ENCODE peak calls at places on chromosomes 12 and 14, in nine cellular contexts. N, T, A, H, I, J, B, C and U are unnamed samples.

GRCh38 chr14:103109789-103110415 is 13.4 kb upstream of the TNFAIP2 start:
- DNase-seq in J (peak; percentile 90), N (peak; percentile 86), B (peak; percentile 98), H (peak; percentile 81), C (no peak), T (no peak), A (no peak), I (peak; percentile 71), U (peak; percentile 62)

GRCh38 chr14:84003316-84003715 is 1526.6 kb upstream of the FLRT2 start:
- DNase-seq in I (no peak), A (no peak), T (no peak), C (no peak), H (no peak), N (no peak), J (no peak), B (no peak), U (no peak)

GRCh38 chr14:91084516-91084915 is 24.1 kb upstream of the RPS6KA5 start:
- DNase-seq in I (no peak), A (no peak), T (no peak), H (no peak), C (no peak), B (no peak), J (no peak), N (no peak), U (no peak)

GRCh38 chr12:48882325-48882687 is 16.6 kb upstream of the RND1 start:
- DNase-seq in N (no peak), B (peak; percentile 60), I (peak; percentile 72), H (no peak), T (no peak), C (peak; percentile 56), J (peak; percentile 66), A (no peak), U (no peak)

GRCh38 chr12:88266851-88267360 is 124.8 kb downstream of the TMTC3 start:
- DNase-seq in T (no peak), H (peak; percentile 32), N (no peak), J (no peak), A (no peak), B (peak; percentile 1), I (peak; percentile 33), C (no peak), U (no peak)

GRCh38 chr12:618626-619025 is 44.6 kb downstream of the NINJ2 start:
- DNase-seq in I (no peak), H (no peak), J (no peak), B (no peak), A (no peak), C (no peak), N (no peak), T (no peak), U (no peak)

GRCh38 chr14:55446833-55447232 is 6.4 kb upstream of the TBPL2 start:
- DNase-seq in B (peak; percentile 88), J (peak; percentile 97), H (peak; percentile 92), A (no peak), C (no peak), I (peak; percentile 90), N (peak; percentile 79), T (no peak), U (peak; percentile 83)

GRCh38 chr14:85235868-85236267 is 294.1 kb upstream of the FLRT2 start:
- DNase-seq in H (no peak), N (no peak), I (no peak), B (no peak), C (no peak), T (no peak), J (no peak), A (no peak), U (no peak)

GRCh38 chr12:45833401-45833800 is 103.9 kb downstream of the ARID2 start:
- DNase-seq in C (no peak), H (no peak), J (no peak), A (no peak), B (no peak), N (no peak), T (no peak), I (peak; percentile 12), U (no peak)

GRCh38 chr12:123131291-123131831 is 19.5 kb downstream of the PITPNM2 start:
- DNase-seq in A (no peak), N (no peak), T (no peak), J (no peak), H (no peak), C (no peak), I (peak; percentile 47), B (no peak), U (no peak)

GRCh38 chr14:93033983-93034670 is 81.6 kb downstream of the ITPK1 start:
- DNase-seq in A (no peak), T (no peak), J (no peak), I (peak; percentile 25), N (no peak), H (no peak), B (peak; percentile 89), C (no peak), U (no peak)
- TF ChIP-seq CTCF in A (peak; percentile 36), T (no peak), J (peak; percentile 34), I (peak; percentile 54), N (peak; percentile 54), H (peak; percentile 35), B (peak; percentile 51), C (no peak), U (peak; percentile 77)

DNA sequence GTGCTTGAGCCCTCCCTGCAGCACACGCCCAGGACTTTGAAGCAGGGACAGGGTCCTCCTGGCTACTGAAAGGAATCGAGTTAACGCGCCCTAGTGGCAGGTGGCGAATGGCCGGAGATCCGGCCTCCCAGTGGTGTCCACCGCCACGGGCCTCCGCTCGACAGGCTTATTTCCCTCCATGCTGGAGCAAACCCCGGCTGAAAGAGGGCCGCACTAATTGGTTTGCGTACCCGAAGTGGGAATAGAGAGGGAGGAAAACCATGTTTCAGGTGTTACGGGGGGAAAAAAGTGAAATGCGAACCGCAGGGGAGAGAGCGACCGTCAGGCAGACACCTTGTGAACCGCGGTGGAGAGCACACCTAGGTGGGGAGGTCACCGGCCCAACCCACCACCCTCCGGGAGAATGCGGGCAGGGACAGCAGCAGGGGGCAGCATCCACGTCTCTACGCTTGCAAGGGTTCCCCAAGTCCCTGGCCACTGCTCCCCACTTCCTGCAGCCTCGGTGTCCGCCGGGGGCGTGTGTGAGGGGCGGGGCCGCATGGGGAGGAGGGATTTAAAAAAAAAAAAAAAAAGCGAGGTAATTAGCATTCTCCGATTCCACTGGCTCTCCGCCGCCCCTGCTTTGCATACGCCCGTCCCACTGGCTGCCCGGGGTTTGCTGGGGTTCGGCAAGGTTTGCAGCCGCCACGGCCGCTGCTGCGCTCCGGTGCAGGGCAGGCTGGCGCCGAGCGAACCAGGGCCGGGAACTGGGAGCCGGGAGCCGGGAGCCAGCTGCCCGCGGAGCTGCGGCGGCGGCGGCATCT is 224.6 kb upstream of the CRY1 start:
- DNase-seq in B (peak; percentile 98), H (peak; percentile 65), T (peak; percentile 73), N (no peak), I (peak; percentile 82), A (peak; percentile 82), C (peak; percentile 75), J (peak; percentile 88), U (no peak)
- TF ChIP-seq CTCF in B (no peak), H (no peak), T (no peak), N (peak; percentile 69), I (peak; percentile 24), A (peak; percentile 57), C (no peak), J (no peak), U (no peak)

DNA sequence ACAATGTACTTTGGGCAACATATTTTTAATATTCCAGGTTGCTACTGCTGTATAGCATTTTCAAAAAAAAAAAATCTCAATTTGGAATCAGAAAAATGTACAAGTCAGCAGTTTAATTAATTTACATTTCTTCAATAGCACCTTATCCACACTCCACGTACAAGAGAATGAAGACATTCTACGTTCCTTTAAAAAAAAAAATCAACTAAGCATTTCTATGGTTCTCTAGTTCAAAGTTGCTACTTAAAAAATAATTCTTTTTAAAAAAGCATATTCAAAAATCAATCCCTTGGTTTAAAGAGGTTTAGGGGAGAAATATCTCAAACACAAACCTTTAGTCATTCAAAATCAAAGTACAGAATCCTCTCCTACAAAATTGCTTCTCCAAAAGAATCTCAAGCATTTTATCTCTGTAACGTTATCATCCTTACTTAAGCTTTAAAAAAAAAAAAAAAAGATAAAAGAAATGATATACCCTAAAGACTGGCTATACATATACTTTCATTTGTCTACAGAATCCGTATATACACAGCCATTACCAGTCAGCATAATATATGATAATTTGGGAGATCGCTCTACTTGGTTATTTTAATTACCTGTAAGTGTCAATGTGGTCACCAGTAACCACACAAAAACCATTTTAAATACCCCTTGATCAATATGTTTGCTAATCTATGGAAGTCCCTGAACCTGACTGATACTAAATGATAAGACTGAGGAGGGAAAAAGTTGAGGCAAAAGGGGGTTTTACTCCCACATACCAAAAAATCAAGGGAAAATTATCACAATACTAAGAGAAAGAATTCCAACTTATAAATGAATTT is 2.7 kb downstream of the MED13L start:
- DNase-seq in H (no peak), C (no peak), B (no peak), N (no peak), J (no peak), T (no peak), A (no peak), I (no peak), U (no peak)
- TF ChIP-seq CTCF in H (no peak), C (no peak), B (no peak), N (no peak), J (no peak), T (no peak), A (no peak), I (no peak), U (no peak)

DNA sequence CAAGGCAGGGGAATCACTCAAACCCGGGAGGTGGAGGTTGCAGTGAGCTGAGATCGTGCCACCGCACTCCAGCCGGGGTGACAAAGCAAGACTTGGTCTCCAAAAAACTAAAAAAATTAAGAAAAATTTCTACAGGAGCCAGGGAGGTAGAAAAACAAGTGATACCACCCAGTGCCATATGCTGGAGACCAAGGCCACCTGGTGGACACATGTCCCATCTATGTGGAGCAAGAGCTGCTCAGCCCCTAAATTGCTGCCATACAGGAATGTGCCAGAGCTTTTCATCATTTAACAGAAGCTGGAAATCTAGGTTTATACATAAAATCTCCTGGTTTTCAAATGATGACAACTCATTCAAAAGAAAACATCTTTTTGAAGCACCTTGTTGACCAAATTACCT is 61.4 kb upstream of the ELK3 start:
- DNase-seq in A (no peak), T (no peak), N (no peak), J (no peak), I (no peak), B (no peak), C (no peak), H (no peak), U (no peak)
- TF ChIP-seq CTCF in A (peak; percentile 20), T (no peak), N (no peak), J (no peak), I (peak; percentile 14), B (no peak), C (no peak), H (no peak), U (peak; percentile 51)

GRCh38 chr12:120235369-120236123 is 30.0 kb downstream of the PXN start:
- DNase-seq in H (peak; percentile 46), J (no peak), A (no peak), C (no peak), I (no peak), B (peak; percentile 63), N (no peak), T (no peak), U (no peak)
- TF ChIP-seq CTCF in H (peak; percentile 31), J (peak; percentile 35), A (peak; percentile 51), C (no peak), I (peak; percentile 40), B (peak; percentile 34), N (peak; percentile 44), T (no peak), U (peak; percentile 34)

GRCh38 chr14:52146504-52146903 is 77.6 kb upstream of the NID2 start:
- DNase-seq in B (no peak), I (no peak), J (no peak), N (no peak), H (peak; percentile 14), T (no peak), A (no peak), C (no peak), U (no peak)
- TF ChIP-seq CTCF in B (peak; percentile 37), I (peak; percentile 42), J (peak; percentile 29), N (peak; percentile 12), H (peak; percentile 39), T (no peak), A (no peak), C (no peak), U (peak; percentile 52)

GRCh38 chr14:100278702-100279101 is 27.5 kb downstream of the SLC25A29 start:
- DNase-seq in H (peak; percentile 50), T (no peak), I (peak; percentile 78), A (no peak), N (no peak), J (peak; percentile 67), B (peak; percentile 96), C (no peak), U (peak; percentile 63)
- TF ChIP-seq CTCF in H (peak; percentile 24), T (no peak), I (peak; percentile 38), A (no peak), N (no peak), J (peak; percentile 42), B (peak; percentile 43), C (no peak), U (peak; percentile 49)